ENCODE peak calls at places on chromosomes 16 and 17, in nine cellular contexts. One of them, this sample, is unnamed.

GRCh38 chr16:50185005-50185505 is 31.9 kb downstream of the TENT4B start:
- DNase-seq in HFF-Myc: no peak
- DNase-seq in esophagus muscularis mucosa: no peak
- DNase-seq in HepG2: peak
- DNase-seq in heart right ventricle: no peak
- DNase-seq in Jurkat, Clone E6-1: no peak
- DNase-seq in testis: no peak
- DNase-seq in adrenal gland: no peak
- DNase-seq in AG10803: peak
- DNase-seq in this sample: peak

GRCh38 chr17:59435238-59435637 is 103.8 kb downstream of the YPEL2 start:
- DNase-seq in AG10803: peak
- DNase-seq in HFF-Myc: no peak
- DNase-seq in esophagus muscularis mucosa: no peak
- DNase-seq in Jurkat, Clone E6-1: no peak
- DNase-seq in HepG2: no peak
- DNase-seq in adrenal gland: no peak
- DNase-seq in heart right ventricle: no peak
- DNase-seq in testis: no peak
- DNase-seq in this sample: peak

GRCh38 chr16:70659546-70659945 is 13.2 kb downstream of the IL34 start:
- DNase-seq in esophagus muscularis mucosa: no peak
- DNase-seq in testis: no peak
- DNase-seq in adrenal gland: no peak
- DNase-seq in AG10803: no peak
- DNase-seq in Jurkat, Clone E6-1: no peak
- DNase-seq in HFF-Myc: no peak
- DNase-seq in HepG2: no peak
- DNase-seq in heart right ventricle: no peak
- DNase-seq in this sample: no peak

GRCh38 chr16:180101-180920 is at the start of gene HBQ1:
- DNase-seq in adrenal gland: no peak
- DNase-seq in HepG2: peak
- DNase-seq in esophagus muscularis mucosa: no peak
- DNase-seq in AG10803: no peak
- DNase-seq in testis: no peak
- DNase-seq in heart right ventricle: peak
- DNase-seq in HFF-Myc: no peak
- DNase-seq in Jurkat, Clone E6-1: no peak
- DNase-seq in this sample: peak

GRCh38 chr16:27402964-27403600 is 1.1 kb downstream of the IL21R start:
- DNase-seq in esophagus muscularis mucosa: peak
- DNase-seq in testis: no peak
- DNase-seq in HFF-Myc: no peak
- DNase-seq in Jurkat, Clone E6-1: no peak
- DNase-seq in HepG2: no peak
- DNase-seq in adrenal gland: no peak
- DNase-seq in heart right ventricle: no peak
- DNase-seq in AG10803: no peak
- DNase-seq in this sample: no peak

GRCh38 chr17:55303701-55304145 is 39.0 kb downstream of the HLF start:
- DNase-seq in heart right ventricle: no peak
- DNase-seq in esophagus muscularis mucosa: no peak
- DNase-seq in HepG2: no peak
- DNase-seq in HFF-Myc: no peak
- DNase-seq in testis: no peak
- DNase-seq in Jurkat, Clone E6-1: no peak
- DNase-seq in AG10803: peak
- DNase-seq in adrenal gland: peak
- DNase-seq in this sample: peak

GRCh38 chr16:17213025-17213424 is 257.7 kb downstream of the XYLT1 start:
- DNase-seq in HepG2: no peak
- DNase-seq in Jurkat, Clone E6-1: no peak
- DNase-seq in heart right ventricle: no peak
- DNase-seq in AG10803: no peak
- DNase-seq in adrenal gland: no peak
- DNase-seq in HFF-Myc: no peak
- DNase-seq in esophagus muscularis mucosa: no peak
- DNase-seq in testis: no peak
- DNase-seq in this sample: no peak

GRCh38 chr17:42989146-42989545 is 8.8 kb downstream of the RUNDC1 start:
- DNase-seq in Jurkat, Clone E6-1: no peak
- DNase-seq in HepG2: no peak
- DNase-seq in HFF-Myc: no peak
- DNase-seq in heart right ventricle: no peak
- DNase-seq in adrenal gland: peak
- DNase-seq in esophagus muscularis mucosa: no peak
- DNase-seq in testis: no peak
- DNase-seq in AG10803: no peak
- DNase-seq in this sample: no peak

GRCh38 chr17:17388657-17389496 is 85.7 kb downstream of the NT5M start:
- DNase-seq in heart right ventricle: no peak
- DNase-seq in HepG2: no peak
- DNase-seq in Jurkat, Clone E6-1: no peak
- DNase-seq in AG10803: no peak
- DNase-seq in testis: no peak
- DNase-seq in esophagus muscularis mucosa: no peak
- DNase-seq in adrenal gland: no peak
- DNase-seq in HFF-Myc: no peak
- DNase-seq in this sample: no peak

DNA sequence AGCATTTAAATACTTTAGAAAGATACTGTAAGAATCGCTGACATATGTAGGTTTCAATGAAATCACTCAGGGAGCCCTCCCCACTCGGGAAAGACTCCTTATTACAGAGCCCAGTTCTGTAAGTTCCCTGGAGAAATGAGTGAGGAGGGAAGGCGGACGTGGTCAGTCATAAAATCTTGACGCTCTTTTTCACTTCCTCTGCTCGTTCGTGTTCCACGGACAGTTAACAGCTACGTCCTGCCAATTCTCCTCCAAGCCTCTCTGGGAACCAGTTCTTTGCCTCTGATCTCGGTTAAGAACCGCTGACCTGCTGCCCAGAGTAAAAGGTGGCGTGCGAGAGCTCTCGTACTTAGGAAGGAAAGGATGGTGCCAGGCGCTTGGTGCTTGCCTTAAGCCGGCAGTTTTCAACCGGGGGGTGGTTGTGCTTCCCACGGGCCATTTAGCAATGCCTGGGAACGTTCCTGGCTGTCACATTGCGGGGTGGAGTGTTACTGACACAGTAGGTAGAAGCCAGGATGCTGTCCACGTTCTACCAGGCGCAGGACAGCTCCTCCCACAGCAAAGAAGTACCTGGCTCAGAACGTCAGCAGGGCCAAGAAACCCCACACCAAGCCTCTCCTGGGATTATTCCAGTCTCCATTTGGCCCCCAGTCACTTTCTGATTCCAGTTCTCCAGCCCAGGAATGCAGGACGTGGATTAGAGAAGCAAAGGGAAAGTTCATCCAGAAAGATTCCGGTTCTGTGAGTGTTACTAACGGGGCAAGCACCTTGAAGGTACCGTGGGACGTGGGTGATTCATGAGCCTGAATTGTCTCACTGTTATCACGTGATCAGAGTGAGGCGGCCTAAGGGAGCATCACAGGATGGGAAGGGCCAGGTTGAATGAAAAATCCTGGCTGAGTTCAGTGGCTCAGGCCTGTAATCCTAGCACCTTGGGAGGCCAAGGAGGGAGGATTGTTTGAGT is 87.7 kb downstream of the MRM3 start:
- DNase-seq in heart right ventricle: peak
- DNase-seq in esophagus muscularis mucosa: no peak
- DNase-seq in HFF-Myc: no peak
- DNase-seq in testis: no peak
- DNase-seq in AG10803: peak
- DNase-seq in adrenal gland: peak
- DNase-seq in Jurkat, Clone E6-1: no peak
- DNase-seq in HepG2: no peak
- DNase-seq in this sample: peak
- H3K4me3 ChIP-seq in heart right ventricle: peak
- H3K4me3 ChIP-seq in esophagus muscularis mucosa: peak
- H3K4me3 ChIP-seq in HFF-Myc: no peak
- H3K4me3 ChIP-seq in testis: no peak
- H3K4me3 ChIP-seq in AG10803: peak
- H3K4me3 ChIP-seq in adrenal gland: no peak
- H3K4me3 ChIP-seq in Jurkat, Clone E6-1: no peak
- H3K4me3 ChIP-seq in HepG2: no peak
- H3K4me3 ChIP-seq in this sample: peak

GRCh38 chr16:84308120-84308519 is 13.4 kb downstream of the WFDC1 start:
- DNase-seq in testis: peak
- DNase-seq in HepG2: peak
- DNase-seq in HFF-Myc: no peak
- DNase-seq in heart right ventricle: peak
- DNase-seq in AG10803: peak
- DNase-seq in adrenal gland: peak
- DNase-seq in esophagus muscularis mucosa: no peak
- DNase-seq in Jurkat, Clone E6-1: peak
- DNase-seq in this sample: peak
- H3K4me3 ChIP-seq in testis: no peak
- H3K4me3 ChIP-seq in HepG2: no peak
- H3K4me3 ChIP-seq in HFF-Myc: no peak
- H3K4me3 ChIP-seq in heart right ventricle: no peak
- H3K4me3 ChIP-seq in AG10803: no peak
- H3K4me3 ChIP-seq in adrenal gland: no peak
- H3K4me3 ChIP-seq in esophagus muscularis mucosa: no peak
- H3K4me3 ChIP-seq in Jurkat, Clone E6-1: no peak
- H3K4me3 ChIP-seq in this sample: no peak

DNA sequence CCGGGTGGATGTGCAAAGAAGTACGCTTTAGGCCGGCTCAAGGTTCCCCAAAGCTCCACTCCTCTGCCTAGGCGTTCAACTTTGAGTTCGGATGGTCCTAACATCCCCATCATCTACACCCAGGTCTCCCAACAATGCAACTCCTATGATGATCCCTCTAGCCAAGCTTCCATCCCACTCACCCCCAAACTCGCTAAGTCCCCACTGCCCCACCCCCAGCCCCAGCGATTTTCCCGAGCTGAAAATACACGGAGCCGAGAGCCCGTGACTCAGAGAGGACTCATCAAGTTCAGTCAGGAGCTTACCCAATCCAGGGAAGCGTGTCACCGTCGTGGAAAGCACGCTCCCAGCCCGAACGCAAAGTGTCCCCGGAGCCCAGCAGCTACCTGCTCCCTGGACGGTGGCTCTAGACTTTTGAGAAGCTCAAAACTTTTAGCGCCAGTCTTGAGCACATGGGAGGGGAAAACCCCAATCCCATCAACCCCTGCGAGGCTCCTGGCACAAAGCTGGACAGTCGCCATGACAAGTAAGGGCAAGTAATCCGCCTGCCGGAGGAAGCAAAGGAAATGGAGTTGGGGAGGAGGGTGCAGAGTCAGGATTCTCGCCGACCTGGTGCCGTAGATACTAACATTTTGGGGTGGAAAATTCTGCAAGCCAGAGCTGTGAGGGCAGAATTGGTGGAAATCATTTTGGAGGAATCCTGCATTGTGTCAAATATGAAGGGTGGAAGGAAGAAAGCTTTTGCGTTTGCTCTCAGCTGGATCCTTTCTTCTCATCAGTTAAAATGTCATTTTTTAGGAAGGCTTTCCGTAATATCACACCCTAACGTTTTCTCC is at the start of gene TP53:
- DNase-seq in esophagus muscularis mucosa: peak
- DNase-seq in adrenal gland: peak
- DNase-seq in testis: peak
- DNase-seq in HFF-Myc: peak
- DNase-seq in heart right ventricle: peak
- DNase-seq in Jurkat, Clone E6-1: peak
- DNase-seq in AG10803: peak
- DNase-seq in HepG2: peak
- DNase-seq in this sample: peak
- H3K4me3 ChIP-seq in esophagus muscularis mucosa: peak
- H3K4me3 ChIP-seq in adrenal gland: peak
- H3K4me3 ChIP-seq in testis: peak
- H3K4me3 ChIP-seq in HFF-Myc: peak
- H3K4me3 ChIP-seq in heart right ventricle: peak
- H3K4me3 ChIP-seq in Jurkat, Clone E6-1: peak
- H3K4me3 ChIP-seq in AG10803: peak
- H3K4me3 ChIP-seq in HepG2: peak
- H3K4me3 ChIP-seq in this sample: peak

DNA sequence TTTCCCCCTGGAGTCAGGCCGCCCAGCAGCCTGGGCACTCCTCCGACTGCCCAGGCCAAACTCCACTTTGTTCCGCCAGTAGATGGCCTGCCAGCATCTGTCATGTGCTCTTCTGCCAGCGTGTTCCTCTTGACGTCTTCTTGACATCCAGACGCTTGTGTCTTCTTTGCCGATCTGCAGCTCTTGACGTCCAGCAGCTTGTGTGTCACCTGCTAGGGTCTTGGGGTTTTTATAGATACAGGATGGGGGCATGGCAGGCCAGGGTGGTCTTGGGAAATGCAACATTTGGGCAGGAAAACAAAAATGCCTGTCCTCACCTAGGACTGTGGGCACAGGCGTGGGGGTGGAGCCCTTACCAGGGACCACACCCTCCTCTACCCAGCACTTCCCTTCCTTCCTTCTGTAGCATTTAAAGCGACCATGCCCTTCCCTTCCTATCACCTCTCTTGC is 88.7 kb downstream of the BMERB1 start:
- DNase-seq in AG10803: no peak
- DNase-seq in Jurkat, Clone E6-1: no peak
- DNase-seq in testis: peak
- DNase-seq in heart right ventricle: peak
- DNase-seq in HFF-Myc: no peak
- DNase-seq in HepG2: peak
- DNase-seq in adrenal gland: peak
- DNase-seq in esophagus muscularis mucosa: no peak
- DNase-seq in this sample: no peak
- H3K4me3 ChIP-seq in AG10803: no peak
- H3K4me3 ChIP-seq in Jurkat, Clone E6-1: no peak
- H3K4me3 ChIP-seq in testis: no peak
- H3K4me3 ChIP-seq in heart right ventricle: no peak
- H3K4me3 ChIP-seq in HFF-Myc: no peak
- H3K4me3 ChIP-seq in HepG2: no peak
- H3K4me3 ChIP-seq in adrenal gland: no peak
- H3K4me3 ChIP-seq in esophagus muscularis mucosa: no peak
- H3K4me3 ChIP-seq in this sample: no peak

GRCh38 chr17:66129759-66130158 is 62.2 kb downstream of the CEP112 start:
- DNase-seq in testis: no peak
- DNase-seq in AG10803: no peak
- DNase-seq in HepG2: no peak
- DNase-seq in heart right ventricle: no peak
- DNase-seq in esophagus muscularis mucosa: no peak
- DNase-seq in Jurkat, Clone E6-1: no peak
- DNase-seq in HFF-Myc: no peak
- DNase-seq in adrenal gland: no peak
- DNase-seq in this sample: no peak
- H3K4me3 ChIP-seq in testis: peak
- H3K4me3 ChIP-seq in AG10803: no peak
- H3K4me3 ChIP-seq in HepG2: no peak
- H3K4me3 ChIP-seq in heart right ventricle: no peak
- H3K4me3 ChIP-seq in esophagus muscularis mucosa: no peak
- H3K4me3 ChIP-seq in Jurkat, Clone E6-1: no peak
- H3K4me3 ChIP-seq in HFF-Myc: no peak
- H3K4me3 ChIP-seq in adrenal gland: no peak
- H3K4me3 ChIP-seq in this sample: no peak

GRCh38 chr17:49886036-49886435 is 38.2 kb upstream of the TAC4 start:
- DNase-seq in HFF-Myc: no peak
- DNase-seq in HepG2: no peak
- DNase-seq in testis: no peak
- DNase-seq in heart right ventricle: no peak
- DNase-seq in Jurkat, Clone E6-1: no peak
- DNase-seq in adrenal gland: no peak
- DNase-seq in esophagus muscularis mucosa: no peak
- DNase-seq in AG10803: no peak
- DNase-seq in this sample: no peak
- H3K4me3 ChIP-seq in HFF-Myc: no peak
- H3K4me3 ChIP-seq in HepG2: no peak
- H3K4me3 ChIP-seq in testis: no peak
- H3K4me3 ChIP-seq in heart right ventricle: no peak
- H3K4me3 ChIP-seq in Jurkat, Clone E6-1: no peak
- H3K4me3 ChIP-seq in adrenal gland: no peak
- H3K4me3 ChIP-seq in esophagus muscularis mucosa: no peak
- H3K4me3 ChIP-seq in AG10803: no peak
- H3K4me3 ChIP-seq in this sample: no peak

GRCh38 chr17:76548378-76549214 is 8.8 kb downstream of the PRCD start:
- DNase-seq in HepG2: peak
- DNase-seq in heart right ventricle: no peak
- DNase-seq in testis: no peak
- DNase-seq in esophagus muscularis mucosa: no peak
- DNase-seq in HFF-Myc: no peak
- DNase-seq in AG10803: no peak
- DNase-seq in adrenal gland: no peak
- DNase-seq in Jurkat, Clone E6-1: no peak
- DNase-seq in this sample: no peak
- H3K4me3 ChIP-seq in HepG2: peak
- H3K4me3 ChIP-seq in heart right ventricle: no peak
- H3K4me3 ChIP-seq in testis: no peak
- H3K4me3 ChIP-seq in esophagus muscularis mucosa: no peak
- H3K4me3 ChIP-seq in HFF-Myc: no peak
- H3K4me3 ChIP-seq in AG10803: no peak
- H3K4me3 ChIP-seq in adrenal gland: no peak
- H3K4me3 ChIP-seq in Jurkat, Clone E6-1: no peak
- H3K4me3 ChIP-seq in this sample: no peak

This sample was measured in fibroblast of villous mesenchyme.